ENCODE peak calls at places on chromosome 15, in nine cellular contexts. W is lower leg skin, P is lung, Q is neural progenitor cell, K is neural crest cell, X is NB4, S is WTC11, F is LNCaP clone FGC, E is gastrocnemius medialis. D is an unnamed sample.

GRCh38 chr15:83372434-83372873 is 74.7 kb upstream of the SH3GL3 start:
- DNase-seq in W (no peak), P (no peak), Q (peak; percentile 37), K (no peak), X (no peak), S (peak; percentile 28), F (no peak), E (no peak), D (no peak)

GRCh38 chr15:70494861-70495571 is 268.3 kb downstream of the UACA start:
- DNase-seq in W (no peak), P (no peak), Q (peak; percentile 70), K (no peak), X (no peak), S (no peak), F (no peak), E (no peak), D (no peak)

GRCh38 chr15:73368301-73369072 is at the start of gene HCN4:
- DNase-seq in W (no peak), P (no peak), Q (peak; percentile 86), K (peak; percentile 42), X (no peak), S (peak; percentile 84), F (no peak), E (no peak), D (no peak)

GRCh38 chr15:75229191-75230015 is 27.7 kb downstream of the C15orf39 start:
- DNase-seq in W (no peak), P (no peak), Q (no peak), K (no peak), X (no peak), S (no peak), F (no peak), E (no peak), D (no peak)

GRCh38 chr15:58361291-58361759 is 70.5 kb upstream of the LIPC start:
- DNase-seq in W (no peak), P (no peak), Q (no peak), K (no peak), X (peak; percentile 78), S (no peak), F (no peak), E (no peak), D (no peak)

GRCh38 chr15:39629376-39629775 is 48.5 kb downstream of the THBS1 start:
- DNase-seq in W (no peak), P (no peak), Q (no peak), K (no peak), X (peak; percentile 36), S (no peak), F (no peak), E (no peak), D (no peak)

GRCh38 chr15:31483924-31484368 is 157.3 kb downstream of the KLF13 start:
- DNase-seq in W (no peak), P (no peak), Q (no peak), K (no peak), X (no peak), S (peak; percentile 48), F (no peak), E (no peak), D (no peak)

GRCh38 chr15:84911879-84912660 is 27.6 kb downstream of the SLC28A1 start:
- DNase-seq in W (peak; percentile 86), P (peak; percentile 73), Q (no peak), K (no peak), X (no peak), S (no peak), F (no peak), E (peak; percentile 89), D (peak; percentile 57)

GRCh38 chr15:63044077-63044644 is 1.6 kb downstream of the TPM1 start:
- DNase-seq in W (no peak), P (no peak), Q (peak; percentile 32), K (no peak), X (no peak), S (no peak), F (no peak), E (no peak), D (no peak)

GRCh38 chr15:67745059-67745993 is 80.0 kb upstream of the SKOR1 start:
- DNase-seq in W (no peak), P (no peak), Q (no peak), K (no peak), X (peak; percentile 36), S (no peak), F (no peak), E (no peak), D (no peak)

GRCh38 chr15:91946914-91947313 is 93.4 kb downstream of the SLCO3A1 start:
- DNase-seq in W (no peak), P (no peak), Q (peak; percentile 38), K (peak; percentile 30), X (peak; percentile 34), S (no peak), F (no peak), E (no peak), D (no peak)
- TF ChIP-seq CTCF in W (no peak), P (no peak), Q (peak; percentile 24), K (no peak), X (no peak), S (no peak), F (no peak), E (no peak), D (no peak)

DNA sequence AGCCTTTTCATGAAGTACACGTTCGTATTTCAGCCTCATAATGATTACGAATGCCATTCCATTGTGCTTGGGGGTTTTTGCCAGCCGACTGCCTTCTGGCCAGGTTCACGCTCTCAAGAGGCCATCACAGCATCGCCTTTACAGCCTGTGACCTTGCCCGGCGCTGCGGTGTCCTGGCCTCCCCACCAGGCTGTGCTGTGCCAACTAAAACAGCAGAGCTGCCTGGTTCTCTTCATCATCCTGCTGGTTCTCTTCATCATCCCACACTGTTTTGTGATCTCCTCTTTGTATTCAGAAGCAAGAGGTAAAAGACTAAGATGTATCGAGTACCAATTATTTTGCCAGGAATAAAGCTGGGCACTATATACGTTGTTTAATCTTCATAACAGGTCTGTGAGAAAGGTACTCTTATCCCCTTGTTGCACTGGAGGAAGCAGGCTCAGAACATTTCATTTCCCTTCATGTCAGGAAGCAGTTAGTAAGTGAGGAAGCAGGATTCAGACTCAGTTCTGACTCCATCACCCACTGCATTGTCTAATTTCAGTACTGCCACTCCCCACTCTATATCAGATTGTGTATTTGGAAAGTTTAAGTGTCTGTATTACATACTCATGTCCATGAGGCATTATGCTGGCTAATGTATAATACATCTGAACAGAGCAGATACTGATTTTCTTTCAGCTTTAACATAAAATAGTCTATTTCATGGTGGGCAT is 92.7 kb downstream of the LRRC28 start:
- DNase-seq in W (no peak), P (no peak), Q (peak; percentile 54), K (no peak), X (peak; percentile 42), S (peak; percentile 66), F (no peak), E (no peak), D (no peak)
- TF ChIP-seq CTCF in W (no peak), P (no peak), Q (peak; percentile 60), K (peak; percentile 44), X (peak; percentile 53), S (peak; percentile 31), F (peak; percentile 7), E (peak; percentile 41), D (no peak)

GRCh38 chr15:25862469-25863066 is 559 bp downstream of the ATP10A start:
- DNase-seq in W (no peak), P (peak; percentile 55), Q (peak; percentile 21), K (no peak), X (no peak), S (peak; percentile 47), F (peak; percentile 71), E (no peak), D (no peak)
- TF ChIP-seq CTCF in W (no peak), P (no peak), Q (no peak), K (no peak), X (no peak), S (no peak), F (no peak), E (no peak), D (no peak)

DNA sequence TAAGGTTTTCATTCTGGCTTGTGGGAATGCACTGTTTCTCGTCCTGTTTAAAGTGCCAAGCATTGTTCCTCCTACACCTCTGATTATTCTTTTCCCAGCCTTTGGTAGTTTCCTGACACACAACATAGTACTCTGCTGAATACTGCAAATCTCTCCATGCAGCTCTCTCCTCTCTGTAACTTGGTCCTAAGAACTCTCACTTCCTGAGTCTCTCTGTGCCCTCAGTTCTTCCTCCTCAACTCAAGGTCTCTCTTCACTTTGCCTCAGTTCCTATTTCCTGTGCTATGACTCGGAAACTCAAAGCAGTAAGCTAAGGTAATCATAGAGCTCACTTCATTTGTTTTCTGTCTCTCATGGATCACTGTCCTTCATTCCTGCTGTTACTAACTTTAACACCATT is 113.4 kb downstream of the ZNF280D start:
- DNase-seq in W (no peak), P (no peak), Q (no peak), K (no peak), X (no peak), S (no peak), F (no peak), E (no peak), D (no peak)
- TF ChIP-seq CTCF in W (no peak), P (no peak), Q (no peak), K (no peak), X (no peak), S (no peak), F (no peak), E (no peak), D (no peak)